ENCODE peak calls at places on chromosomes 1 and 21, in four cellular contexts. N, R, S and L are unnamed samples.

GRCh38 chr1:205318231-205318991 is 3.1 kb downstream of the NUAK2 start:
- DNase-seq in R (no peak), N (no peak), S (no peak), L (no peak)

GRCh38 chr1:164524810-164525209 is 34.2 kb upstream of the PBX1 start:
- DNase-seq in S (no peak), R (peak), N (no peak), L (no peak)

GRCh38 chr1:186915555-186915954 is 86.8 kb downstream of the PLA2G4A start:
- DNase-seq in S (no peak), N (no peak), R (peak), L (no peak)

GRCh38 chr21:29105218-29105617 is 25.2 kb upstream of the MAP3K7CL start:
- DNase-seq in R (peak), N (no peak), S (no peak), L (peak)

GRCh38 chr1:206524739-206525364 is 17.5 kb downstream of the RASSF5 start:
- DNase-seq in R (no peak), S (no peak), N (no peak), L (peak)

GRCh38 chr1:112511897-112512296 is 3.1 kb downstream of the WNT2B start:
- DNase-seq in N (no peak), R (no peak), S (no peak), L (no peak)

GRCh38 chr1:209743145-209743482 is 12.7 kb upstream of the TRAF3IP3 start:
- DNase-seq in N (no peak), S (peak), R (peak), L (no peak)

GRCh38 chr1:89615676-89616598 is 17.0 kb upstream of the LRRC8C start:
- DNase-seq in R (no peak), S (no peak), N (no peak), L (no peak)

GRCh38 chr1:42183646-42184268 is 19.2 kb upstream of the GUCA2A start:
- DNase-seq in N (no peak), S (no peak), R (no peak), L (no peak)

GRCh38 chr1:27153549-27153886 is 1.4 kb downstream of the SLC9A1 start:
- DNase-seq in R (no peak), N (no peak), S (no peak), L (no peak)

GRCh38 chr1:22107126-22107525 is 35.8 kb downstream of the WNT4 start:
- DNase-seq in S (no peak), R (no peak), N (no peak), L (no peak)

GRCh38 chr1:58932820-58933598 is 149.2 kb upstream of the JUN start:
- DNase-seq in R (peak), N (peak), S (no peak), L (peak)

GRCh38 chr21:14120091-14120734 is 90.5 kb downstream of the LIPI start:
- DNase-seq in N (no peak), S (no peak), R (no peak), L (peak)

GRCh38 chr21:28605138-28605537 is 387.5 kb downstream of the LTN1 start:
- DNase-seq in S (no peak), R (no peak), N (no peak), L (no peak)

GRCh38 chr1:61506231-61506630 is 218.7 kb downstream of the TM2D1 start:
- DNase-seq in R (peak), S (no peak), N (no peak), L (no peak)

GRCh38 chr1:169340882-169341281 is 26.7 kb downstream of the NME7 start:
- DNase-seq in S (no peak), R (peak), N (no peak), L (no peak)

GRCh38 chr1:43302721-43303476 is 2.1 kb downstream of the TIE1 start:
- DNase-seq in N (no peak), R (no peak), S (no peak), L (no peak)

GRCh38 chr1:44604167-44604955 is 69.9 kb downstream of the TMEM53 start:
- DNase-seq in N (no peak), S (no peak), R (no peak), L (no peak)

GRCh38 chr1:211327341-211327921 is 798 bp downstream of the TRAF5 start:
- DNase-seq in N (no peak), R (peak), S (no peak), L (peak)

GRCh38 chr1:47587891-47588582 is 150.2 kb downstream of the FOXD2 start:
- DNase-seq in N (peak), R (peak), S (no peak), L (no peak)

GRCh38 chr1:183180634-183181056 is 5.4 kb upstream of the LAMC2 start:
- DNase-seq in N (peak), R (peak), S (no peak), L (no peak)

GRCh38 chr1:242811092-242811840 is 286.8 kb upstream of the PLD5 start:
- DNase-seq in N (no peak), R (no peak), S (no peak), L (peak)

GRCh38 chr1:17245926-17246325 is 3.0 kb upstream of the PADI3 start:
- DNase-seq in S (no peak), N (no peak), R (no peak), L (peak)

GRCh38 chr1:244173765-244174164 is 122.7 kb downstream of the ZBTB18 start:
- DNase-seq in S (no peak), N (no peak), R (peak), L (no peak)

GRCh38 chr1:38476784-38477175 is 382.8 kb downstream of the RRAGC start:
- DNase-seq in S (no peak), N (no peak), R (no peak), L (no peak)

GRCh38 chr1:155379877-155380192 is 59.1 kb downstream of the RUSC1 start:
- DNase-seq in S (no peak), R (no peak), N (no peak), L (no peak)

GRCh38 chr1:52554756-52555155 is 1.9 kb upstream of the TUT4 start:
- DNase-seq in N (no peak), R (peak), S (no peak), L (no peak)

GRCh38 chr1:193462629-193463320 is 276.4 kb upstream of the B3GALT2 start:
- DNase-seq in S (no peak), R (peak), N (no peak), L (no peak)

GRCh38 chr1:39876136-39876535 is 7.2 kb downstream of the TRIT1 start:
- DNase-seq in S (no peak), N (no peak), R (no peak), L (no peak)

GRCh38 chr1:44354268-44354839 is 703 bp downstream of the ERI3 start:
- DNase-seq in N (no peak), S (no peak), R (peak), L (peak)

GRCh38 chr1:45840704-45841103 is 37.3 kb downstream of the MAST2 start:
- DNase-seq in R (peak), N (no peak), S (no peak), L (no peak)

GRCh38 chr1:1920608-1921458 is 1.8 kb upstream of the TMEM52 start:
- DNase-seq in N (peak), S (no peak), R (no peak), L (no peak)

GRCh38 chr1:85606414-85606800 is 25.8 kb downstream of the CCN1 start:
- DNase-seq in S (no peak), N (no peak), R (no peak), L (no peak)

GRCh38 chr1:238658766-238659165 is 727.6 kb upstream of the CHRM3 start:
- DNase-seq in N (no peak), R (peak), S (no peak), L (peak)

GRCh38 chr1:226655251-226656163 is 83.6 kb downstream of the ITPKB start:
- DNase-seq in N (no peak), S (no peak), R (no peak), L (no peak)